ENCODE peak calls at places on chromosomes 6 and 20, in ten cellular contexts. Z, O, N, T, I, R, W, B, E and U are unnamed samples.

GRCh38 chr6:158707120-158707519 is 57.3 kb downstream of the SYTL3 start:
- DNase-seq in Z (no peak), O (peak; percentile 26), N (no peak), T (peak; percentile 35), I (peak; percentile 76), R (no peak), W (no peak), B (no peak), E (no peak), U (peak; percentile 50)

GRCh38 chr20:61734733-61735502 is 330.8 kb downstream of the TAF4 start:
- DNase-seq in Z (no peak), O (no peak), N (no peak), T (no peak), I (no peak), R (no peak), W (no peak), B (no peak), E (no peak), U (no peak)

GRCh38 chr6:111888928-111889696 is 15.9 kb upstream of the FYN start:
- DNase-seq in Z (no peak), O (no peak), N (no peak), T (no peak), I (peak; percentile 53), R (no peak), W (no peak), B (no peak), E (peak; percentile 79), U (peak; percentile 35)

GRCh38 chr20:5156670-5157448 is 30.1 kb downstream of the CDS2 start:
- DNase-seq in Z (no peak), O (peak; percentile 58), N (no peak), T (peak; percentile 22), I (peak; percentile 88), R (no peak), W (no peak), B (no peak), E (no peak), U (peak; percentile 55)

GRCh38 chr6:82441047-82441770 is 77.6 kb downstream of the TPBG start:
- DNase-seq in Z (no peak), O (no peak), N (no peak), T (no peak), I (no peak), R (no peak), W (no peak), B (no peak), E (no peak), U (no peak)

GRCh38 chr20:2829376-2829775 is 11.1 kb downstream of the PCED1A start:
- DNase-seq in Z (no peak), O (no peak), N (no peak), T (no peak), I (no peak), R (no peak), W (no peak), B (no peak), E (no peak), U (no peak)

GRCh38 chr20:51043811-51044210 is 20.9 kb upstream of the KCNG1 start:
- DNase-seq in Z (no peak), O (no peak), N (no peak), T (no peak), I (peak; percentile 89), R (no peak), W (no peak), B (no peak), E (no peak), U (no peak)

GRCh38 chr20:51703446-51704287 is 64.5 kb downstream of the ATP9A start:
- DNase-seq in Z (no peak), O (no peak), N (no peak), T (no peak), I (no peak), R (no peak), W (no peak), B (no peak), E (no peak), U (no peak)

GRCh38 chr20:9808166-9808565 is 30.7 kb downstream of the PAK5 start:
- DNase-seq in Z (no peak), O (no peak), N (no peak), T (no peak), I (no peak), R (no peak), W (no peak), B (no peak), E (no peak), U (no peak)

GRCh38 chr6:68976260-68976659 is 341.2 kb downstream of the ADGRB3 start:
- DNase-seq in Z (no peak), O (no peak), N (no peak), T (peak; percentile 6), I (peak; percentile 40), R (no peak), W (no peak), B (no peak), E (peak; percentile 15), U (no peak)

GRCh38 chr20:1130849-1131248 is 12.4 kb downstream of the PSMF1 start:
- DNase-seq in Z (no peak), O (no peak), N (no peak), T (no peak), I (no peak), R (no peak), W (no peak), B (no peak), E (no peak), U (no peak)